ENCODE peak calls at places on chromosomes 4 and X, in seven cellular contexts. P is osteocyte, U is fibroblast of villous mesenchyme, R is dorsolateral prefrontal cortex, Z is hepatocyte, B is coronary artery, N is tibial artery. K is an unnamed sample.

GRCh38 chr4:8182858-8183725 is 16.0 kb upstream of the SH3TC1 start:
- DNase-seq in B (no peak), R (no peak), P (no peak), U (peak; percentile 96), Z (peak; percentile 87), N (no peak), K (peak; percentile 97)

GRCh38 chr4:25857851-25858400 is 4.9 kb downstream of the SEL1L3 start:
- DNase-seq in R (no peak), P (no peak), B (no peak), U (no peak), Z (no peak), N (no peak), K (no peak)

GRCh38 chr4:108118505-108118904 is 50.2 kb downstream of the LEF1 start:
- DNase-seq in B (no peak), N (no peak), U (no peak), P (no peak), R (no peak), Z (peak; percentile 28), K (peak; percentile 56)

GRCh38 chr4:128006592-128006991 is 41.4 kb downstream of the ABHD18 start:
- DNase-seq in N (no peak), B (no peak), R (no peak), U (peak; percentile 56), Z (no peak), P (no peak), K (peak; percentile 63)

GRCh38 chr4:138535316-138535715 is 293.2 kb upstream of the SLC7A11 start:
- DNase-seq in R (no peak), N (no peak), B (no peak), U (peak; percentile 51), Z (no peak), P (no peak), K (no peak)

GRCh38 chr4:6909970-6910339 is 329 bp downstream of the TBC1D14 start:
- DNase-seq in B (no peak), R (no peak), U (no peak), Z (peak; percentile 78), N (no peak), P (no peak), K (no peak)

GRCh38 chr4:71210831-71211230 is 128.0 kb upstream of the SLC4A4 start:
- DNase-seq in R (no peak), B (no peak), P (no peak), Z (no peak), N (no peak), U (no peak), K (no peak)

GRCh38 chr4:109721033-109721432 is 8.8 kb downstream of the PLA2G12A start:
- DNase-seq in Z (no peak), P (no peak), B (no peak), N (no peak), R (no peak), U (no peak), K (peak; percentile 47)

GRCh38 chrX:6067600-6067999 is 161.1 kb downstream of the NLGN4X start:
- DNase-seq in R (no peak), P (no peak), Z (no peak), N (no peak), U (no peak), B (no peak), K (no peak)

GRCh38 chr4:177480796-177481195 is 38.6 kb upstream of the AGA start:
- DNase-seq in U (peak; percentile 86), R (no peak), B (no peak), Z (no peak), P (no peak), N (no peak), K (no peak)

GRCh38 chr4:78613522-78614311 is 62.1 kb downstream of the ANXA3 start:
- DNase-seq in R (no peak), P (no peak), B (no peak), N (no peak), U (no peak), Z (no peak), K (no peak)

GRCh38 chrX:12997898-12998687 is 23.2 kb downstream of the TMSB4X start:
- DNase-seq in B (no peak), N (no peak), U (no peak), P (no peak), R (peak; percentile 81), Z (no peak), K (no peak)

GRCh38 chrX:151981129-151981528 is 6.7 kb upstream of the GABRE start:
- DNase-seq in N (no peak), Z (no peak), P (no peak), U (no peak), R (no peak), B (no peak), K (peak; percentile 73)

GRCh38 chr4:146110847-146111485 is 64.6 kb upstream of the LSM6 start:
- DNase-seq in R (no peak), Z (peak; percentile 46), B (no peak), N (no peak), U (no peak), P (no peak), K (no peak)

GRCh38 chrX:46404774-46405173 is 140.4 kb downstream of the ZNF674 start:
- DNase-seq in U (no peak), R (no peak), N (no peak), Z (no peak), P (peak; percentile 54), B (no peak), K (no peak)

GRCh38 chr4:81919238-81919637 is 447.5 kb upstream of the RASGEF1B start:
- DNase-seq in Z (peak; percentile 34), P (no peak), U (no peak), N (no peak), B (no peak), R (no peak), K (peak; percentile 38)

GRCh38 chrX:129984196-129984962 is 1.9 kb downstream of the BCORL1 start:
- DNase-seq in B (no peak), N (peak; percentile 64), Z (peak; percentile 53), R (no peak), P (no peak), U (peak; percentile 4), K (no peak)

GRCh38 chr4:41561241-41561640 is 23.3 kb downstream of the LIMCH1 start:
- DNase-seq in N (no peak), U (no peak), R (no peak), B (no peak), Z (no peak), P (no peak), K (no peak)

GRCh38 chrX:20594985-20595384 is 328.3 kb upstream of the RPS6KA3 start:
- DNase-seq in P (no peak), Z (no peak), B (no peak), N (no peak), U (no peak), R (no peak), K (no peak)
- TF ChIP-seq CTCF in P (peak; percentile 38), Z (peak; percentile 18), B (no peak), N (no peak), U (peak; percentile 29), R (no peak), K (no peak)

DNA sequence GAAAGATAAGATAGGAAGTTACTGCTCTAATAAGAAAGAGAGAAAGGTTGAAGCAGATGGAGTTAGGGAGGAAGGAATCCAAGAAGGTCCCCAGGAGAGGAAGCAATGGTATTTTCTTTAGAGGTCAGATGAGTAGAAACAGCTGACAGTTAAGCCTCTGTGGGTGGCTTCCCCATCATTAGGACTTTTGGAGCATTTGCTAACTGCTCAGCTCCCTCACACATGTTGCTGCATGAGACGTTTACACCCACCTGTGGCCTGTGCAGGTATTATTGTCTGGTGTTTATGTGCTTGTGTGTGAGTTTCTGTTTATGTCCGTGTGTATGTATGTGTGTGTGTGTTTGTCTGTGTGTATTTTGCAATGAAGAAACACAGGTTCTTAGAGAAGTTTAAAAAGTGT is 346.7 kb downstream of the RAB28 start:
- DNase-seq in U (no peak), Z (no peak), P (no peak), N (no peak), R (no peak), B (no peak), K (no peak)
- TF ChIP-seq CTCF in U (no peak), Z (no peak), P (no peak), N (no peak), R (no peak), B (no peak), K (no peak)

GRCh38 chrX:111823068-111823467 is 52.9 kb upstream of the TRPC5OS start:
- DNase-seq in N (no peak), P (no peak), U (peak; percentile 1), R (no peak), Z (peak; percentile 29), B (no peak), K (peak; percentile 14)
- TF ChIP-seq CTCF in N (no peak), P (peak; percentile 32), U (peak; percentile 24), R (no peak), Z (peak; percentile 48), B (no peak), K (peak; percentile 42)

GRCh38 chrX:97311066-97311778 is 427.5 kb downstream of the RPA4 start:
- DNase-seq in N (no peak), B (no peak), R (no peak), P (no peak), Z (no peak), U (no peak), K (no peak)

GRCh38 chrX:97314348-97314747 is 430.6 kb downstream of the RPA4 start:
- DNase-seq in P (no peak), N (no peak), R (no peak), U (no peak), Z (no peak), B (no peak), K (no peak)

GRCh38 chrX:97310373-97310772 is 426.7 kb downstream of the RPA4 start:
- DNase-seq in N (no peak), U (no peak), R (no peak), B (no peak), P (no peak), Z (no peak), K (peak; percentile 21)

GRCh38 chrX:97320305-97320704 is 436.6 kb downstream of the RPA4 start:
- DNase-seq in U (no peak), B (no peak), Z (no peak), R (no peak), N (no peak), P (no peak), K (no peak)

DNA sequence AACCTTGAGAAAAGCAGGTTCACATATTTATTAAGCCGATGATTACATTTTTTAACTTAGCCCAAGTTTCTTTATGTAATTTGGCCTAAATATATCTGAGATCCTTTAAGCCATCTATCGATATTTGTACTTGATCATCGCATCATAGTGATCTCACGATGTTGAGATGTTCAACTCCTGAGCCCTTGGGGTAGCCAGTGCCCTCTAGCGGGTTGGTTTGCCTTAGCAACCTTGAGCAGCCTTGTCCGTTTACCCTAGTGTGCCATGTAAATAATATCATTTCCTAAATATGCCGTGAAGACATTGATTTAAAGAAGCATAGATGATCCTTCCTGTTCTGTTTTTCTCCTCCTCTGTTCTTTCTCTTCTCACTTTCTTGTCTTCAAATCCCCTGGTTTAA is 432.2 kb downstream of the RPA4 start:
- DNase-seq in N (no peak), B (no peak), U (no peak), R (no peak), Z (no peak), P (no peak), K (peak; percentile 9)
- TF ChIP-seq CTCF in N (no peak), B (no peak), U (peak; percentile 7), R (no peak), Z (peak; percentile 14), P (no peak), K (no peak)

GRCh38 chrX:154762529-154763296 is at the start of gene DKC1:
- DNase-seq in P (peak; percentile 98), U (peak; percentile 94), Z (peak; percentile 97), N (peak; percentile 97), B (peak; percentile 95), R (peak; percentile 88), K (peak; percentile 92)
- TF ChIP-seq CTCF in P (peak; percentile 21), U (peak; percentile 5), Z (peak; percentile 18), N (peak; percentile 17), B (no peak), R (peak; percentile 12), K (no peak)